ENCODE peak calls at places on chromosomes 13 and 19, in eight cellular contexts. One of them, this sample, is unnamed.

GRCh38 chr19:20186163-20186562 is 19.1 kb downstream of the ZNF486 start:
- DNase-seq in anterior cingulate cortex: no peak
- DNase-seq in hepatic stellate cell: no peak
- DNase-seq in T-helper 17 cell: no peak
- DNase-seq in astrocyte of the spinal cord: no peak
- DNase-seq in psoas muscle: no peak
- DNase-seq in posterior cingulate gyrus: no peak
- DNase-seq in CD4-positive, CD25-positive, alpha-beta regulatory T cell: no peak
- DNase-seq in this sample: no peak

GRCh38 chr13:58620171-58620570 is 988.6 kb downstream of the PCDH17 start:
- DNase-seq in anterior cingulate cortex: no peak
- DNase-seq in hepatic stellate cell: no peak
- DNase-seq in T-helper 17 cell: no peak
- DNase-seq in astrocyte of the spinal cord: no peak
- DNase-seq in psoas muscle: no peak
- DNase-seq in posterior cingulate gyrus: no peak
- DNase-seq in CD4-positive, CD25-positive, alpha-beta regulatory T cell: no peak
- DNase-seq in this sample: no peak

GRCh38 chr13:23378009-23378632 is 55.4 kb downstream of the SACS start:
- DNase-seq in anterior cingulate cortex: peak
- DNase-seq in hepatic stellate cell: peak
- DNase-seq in T-helper 17 cell: no peak
- DNase-seq in astrocyte of the spinal cord: peak
- DNase-seq in psoas muscle: no peak
- DNase-seq in posterior cingulate gyrus: no peak
- DNase-seq in CD4-positive, CD25-positive, alpha-beta regulatory T cell: no peak
- DNase-seq in this sample: no peak

GRCh38 chr19:45404557-45405434 is at the start of gene PPP1R13L:
- DNase-seq in anterior cingulate cortex: peak
- DNase-seq in hepatic stellate cell: no peak
- DNase-seq in T-helper 17 cell: no peak
- DNase-seq in astrocyte of the spinal cord: peak
- DNase-seq in psoas muscle: peak
- DNase-seq in posterior cingulate gyrus: no peak
- DNase-seq in CD4-positive, CD25-positive, alpha-beta regulatory T cell: peak
- DNase-seq in this sample: peak

GRCh38 chr13:73268306-73268705 is 209.5 kb downstream of the KLF5 start:
- DNase-seq in anterior cingulate cortex: no peak
- DNase-seq in hepatic stellate cell: no peak
- DNase-seq in T-helper 17 cell: no peak
- DNase-seq in astrocyte of the spinal cord: peak
- DNase-seq in psoas muscle: peak
- DNase-seq in posterior cingulate gyrus: no peak
- DNase-seq in CD4-positive, CD25-positive, alpha-beta regulatory T cell: no peak
- DNase-seq in this sample: no peak

GRCh38 chr19:42176649-42176989 is 40.9 kb downstream of the DEDD2 start:
- DNase-seq in anterior cingulate cortex: no peak
- DNase-seq in hepatic stellate cell: peak
- DNase-seq in T-helper 17 cell: no peak
- DNase-seq in astrocyte of the spinal cord: no peak
- DNase-seq in psoas muscle: no peak
- DNase-seq in posterior cingulate gyrus: no peak
- DNase-seq in CD4-positive, CD25-positive, alpha-beta regulatory T cell: no peak
- DNase-seq in this sample: no peak

GRCh38 chr19:2969104-2969504 is 8.3 kb upstream of the TLE6 start:
- DNase-seq in anterior cingulate cortex: no peak
- DNase-seq in hepatic stellate cell: no peak
- DNase-seq in T-helper 17 cell: no peak
- DNase-seq in astrocyte of the spinal cord: no peak
- DNase-seq in psoas muscle: no peak
- DNase-seq in posterior cingulate gyrus: no peak
- DNase-seq in CD4-positive, CD25-positive, alpha-beta regulatory T cell: no peak
- DNase-seq in this sample: no peak

GRCh38 chr19:2952953-2953481 is 8.2 kb upstream of the ZNF77 start:
- DNase-seq in anterior cingulate cortex: no peak
- DNase-seq in hepatic stellate cell: no peak
- DNase-seq in T-helper 17 cell: no peak
- DNase-seq in astrocyte of the spinal cord: no peak
- DNase-seq in psoas muscle: no peak
- DNase-seq in posterior cingulate gyrus: no peak
- DNase-seq in CD4-positive, CD25-positive, alpha-beta regulatory T cell: no peak
- DNase-seq in this sample: no peak

GRCh38 chr19:1592023-1592754 is 476 bp downstream of the MBD3 start:
- DNase-seq in anterior cingulate cortex: peak
- DNase-seq in hepatic stellate cell: peak
- DNase-seq in T-helper 17 cell: peak
- DNase-seq in astrocyte of the spinal cord: peak
- DNase-seq in psoas muscle: peak
- DNase-seq in posterior cingulate gyrus: peak
- DNase-seq in CD4-positive, CD25-positive, alpha-beta regulatory T cell: peak
- DNase-seq in this sample: peak

GRCh38 chr13:24184265-24184841 is 23.8 kb downstream of the SPATA13 start:
- DNase-seq in anterior cingulate cortex: no peak
- DNase-seq in hepatic stellate cell: no peak
- DNase-seq in T-helper 17 cell: no peak
- DNase-seq in astrocyte of the spinal cord: no peak
- DNase-seq in psoas muscle: no peak
- DNase-seq in posterior cingulate gyrus: no peak
- DNase-seq in CD4-positive, CD25-positive, alpha-beta regulatory T cell: no peak
- DNase-seq in this sample: peak

GRCh38 chr19:5693195-5694166 is 3.4 kb downstream of the RPL36 start:
- DNase-seq in anterior cingulate cortex: no peak
- DNase-seq in hepatic stellate cell: no peak
- DNase-seq in T-helper 17 cell: no peak
- DNase-seq in astrocyte of the spinal cord: no peak
- DNase-seq in psoas muscle: no peak
- DNase-seq in posterior cingulate gyrus: no peak
- DNase-seq in CD4-positive, CD25-positive, alpha-beta regulatory T cell: no peak
- DNase-seq in this sample: no peak

GRCh38 chr19:15393963-15394362 is 14.4 kb upstream of the AKAP8 start:
- DNase-seq in anterior cingulate cortex: no peak
- DNase-seq in hepatic stellate cell: no peak
- DNase-seq in T-helper 17 cell: no peak
- DNase-seq in astrocyte of the spinal cord: no peak
- DNase-seq in psoas muscle: no peak
- DNase-seq in posterior cingulate gyrus: no peak
- DNase-seq in CD4-positive, CD25-positive, alpha-beta regulatory T cell: no peak
- DNase-seq in this sample: no peak

GRCh38 chr13:51523082-51523518 is 61.2 kb upstream of the WDFY2 start:
- DNase-seq in anterior cingulate cortex: no peak
- DNase-seq in hepatic stellate cell: no peak
- DNase-seq in T-helper 17 cell: no peak
- DNase-seq in astrocyte of the spinal cord: peak
- DNase-seq in psoas muscle: no peak
- DNase-seq in posterior cingulate gyrus: no peak
- DNase-seq in CD4-positive, CD25-positive, alpha-beta regulatory T cell: no peak
- DNase-seq in this sample: no peak

GRCh38 chr19:14141041-14141440 is 4.7 kb upstream of the ASF1B start:
- DNase-seq in anterior cingulate cortex: no peak
- DNase-seq in hepatic stellate cell: no peak
- DNase-seq in T-helper 17 cell: no peak
- DNase-seq in astrocyte of the spinal cord: no peak
- DNase-seq in psoas muscle: no peak
- DNase-seq in posterior cingulate gyrus: no peak
- DNase-seq in CD4-positive, CD25-positive, alpha-beta regulatory T cell: no peak
- DNase-seq in this sample: no peak

GRCh38 chr13:40116008-40116407 is 460.5 kb downstream of the COG6 start:
- DNase-seq in anterior cingulate cortex: no peak
- DNase-seq in hepatic stellate cell: no peak
- DNase-seq in T-helper 17 cell: no peak
- DNase-seq in astrocyte of the spinal cord: peak
- DNase-seq in psoas muscle: no peak
- DNase-seq in posterior cingulate gyrus: no peak
- DNase-seq in CD4-positive, CD25-positive, alpha-beta regulatory T cell: peak
- DNase-seq in this sample: no peak

This sample was measured in Right ventricle myocardium inferior.